ENCODE peak calls at places on chromosomes 5 and 9, in six cellular contexts. N is esophagus squamous epithelium, V is K562, M is tibial nerve, A is fibroblast of mammary gland, W is tibial artery. K is an unnamed sample.

GRCh38 chr5:69528015-69528414 is 32.0 kb upstream of the GTF2H2C start:
- DNase-seq in V (no peak), N (no peak), M (no peak), W (no peak), A (no peak), K (no peak)

GRCh38 chr9:20854444-20854843 is 170.4 kb downstream of the FOCAD start:
- DNase-seq in N (no peak), M (no peak), W (no peak), A (no peak), V (no peak), K (no peak)

GRCh38 chr5:40495172-40495699 is 184.5 kb upstream of the PTGER4 start:
- DNase-seq in N (no peak), A (no peak), M (no peak), W (no peak), V (no peak), K (no peak)

GRCh38 chr5:5418764-5419163 is 3.7 kb upstream of the ICE1 start:
- DNase-seq in A (no peak), M (no peak), N (no peak), V (no peak), W (no peak), K (no peak)

GRCh38 chr5:56183507-56183906 is 49.6 kb downstream of the ANKRD55 start:
- DNase-seq in A (peak; percentile 97), M (no peak), W (no peak), V (no peak), N (no peak), K (no peak)

GRCh38 chr9:96321515-96321914 is 19.5 kb upstream of the HSD17B3 start:
- DNase-seq in W (no peak), V (no peak), N (no peak), M (no peak), A (no peak), K (no peak)

GRCh38 chr5:80245986-80246781 is 9.7 kb downstream of the SERINC5 start:
- DNase-seq in W (no peak), V (no peak), A (peak; percentile 48), N (no peak), M (no peak), K (no peak)

GRCh38 chr5:107502711-107503110 is 168.0 kb downstream of the EFNA5 start:
- DNase-seq in V (no peak), M (no peak), W (no peak), N (no peak), A (no peak), K (no peak)

GRCh38 chr5:180636403-180637075 is 12.9 kb downstream of the FLT4 start:
- DNase-seq in W (no peak), A (peak; percentile 9), N (no peak), V (no peak), M (no peak), K (no peak)

GRCh38 chr9:129835860-129836223 is 584 bp downstream of the USP20 start:
- DNase-seq in M (no peak), N (no peak), W (no peak), V (peak; percentile 52), A (peak; percentile 25), K (no peak)

GRCh38 chr5:116374434-116374852 is 200.2 kb downstream of the SEMA6A start:
- DNase-seq in W (no peak), A (no peak), M (no peak), N (no peak), V (no peak), K (no peak)
- TF ChIP-seq CTCF in W (no peak), A (no peak), M (no peak), N (no peak), V (no peak), K (no peak)

DNA sequence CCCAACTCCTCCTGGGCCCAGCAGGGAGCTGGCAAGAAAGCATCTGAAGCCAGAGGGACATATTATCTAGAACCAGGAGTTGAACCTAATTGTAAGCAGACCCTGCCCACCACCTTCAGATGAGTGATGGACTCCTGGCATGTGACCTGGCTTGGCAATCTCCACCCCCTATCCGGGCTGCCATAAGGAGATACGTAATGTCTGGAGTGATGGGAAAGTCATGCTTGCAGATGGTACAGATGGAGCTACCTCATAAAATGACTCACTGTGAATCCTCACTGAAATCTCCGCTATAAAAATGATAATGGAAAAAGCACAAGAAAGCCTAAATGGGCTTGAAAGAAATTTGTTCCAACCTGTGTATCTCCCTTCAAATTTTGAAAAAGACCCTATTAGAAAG is 157.5 kb downstream of the DMRT2 start:
- DNase-seq in N (no peak), M (no peak), W (no peak), V (no peak), A (peak; percentile 92), K (no peak)
- TF ChIP-seq CTCF in N (no peak), M (no peak), W (no peak), V (no peak), A (no peak), K (no peak)

GRCh38 chr9:77885104-77885672 is 146.4 kb downstream of the GNAQ start:
- DNase-seq in M (no peak), A (no peak), N (no peak), V (no peak), W (no peak), K (no peak)
- TF ChIP-seq CTCF in M (no peak), A (no peak), N (no peak), V (no peak), W (no peak), K (no peak)

GRCh38 chr5:173984218-173984617 is 4.8 kb upstream of the C5orf47 start:
- DNase-seq in V (peak; percentile 46), M (no peak), N (no peak), W (no peak), A (peak; percentile 15), K (no peak)
- TF ChIP-seq CTCF in V (peak; percentile 64), M (no peak), N (no peak), W (no peak), A (peak; percentile 14), K (no peak)

DNA sequence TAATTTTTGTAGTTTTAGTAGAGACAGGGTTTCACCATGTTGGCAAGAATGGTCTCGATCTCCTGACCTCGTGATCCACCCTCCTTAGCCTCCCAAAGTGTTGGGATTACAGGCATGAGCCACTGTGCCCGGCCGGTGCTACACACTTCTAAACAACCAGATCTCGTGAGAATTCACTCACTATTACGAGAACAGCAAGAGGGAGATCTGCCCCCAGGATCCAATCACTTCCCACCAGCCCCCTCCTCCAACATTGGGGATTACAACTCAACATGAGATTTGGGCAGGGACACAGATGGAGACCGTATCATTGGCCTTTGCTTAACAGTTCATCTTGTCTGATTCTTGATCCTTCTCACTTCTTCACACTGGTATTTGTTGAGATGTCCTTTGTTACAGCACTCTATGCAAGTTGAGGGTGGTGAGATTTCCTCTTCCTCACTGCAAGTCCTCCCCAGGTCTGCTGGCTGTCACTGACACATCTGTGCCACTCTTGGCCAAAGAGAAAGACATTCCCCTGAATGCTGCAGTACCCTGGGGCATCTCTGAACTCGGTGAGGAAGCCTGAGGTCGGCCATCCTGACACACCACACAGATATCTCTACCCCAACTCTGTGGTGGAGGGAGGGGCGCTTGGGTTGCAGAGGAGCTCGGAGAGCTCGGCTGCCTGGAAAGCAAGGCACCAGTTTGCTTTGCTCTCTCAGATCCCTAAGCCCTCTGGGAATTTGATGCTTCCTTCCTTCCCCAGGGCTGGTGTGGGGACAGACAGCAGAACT is 4.2 kb upstream of the SUB1 start:
- DNase-seq in W (no peak), M (no peak), V (no peak), N (no peak), A (no peak), K (no peak)
- TF ChIP-seq CTCF in W (no peak), M (no peak), V (no peak), N (no peak), A (no peak), K (no peak)

GRCh38 chr5:144404021-144404420 is 233.3 kb downstream of the KCTD16 start:
- DNase-seq in W (no peak), A (no peak), V (no peak), N (no peak), M (no peak), K (no peak)
- TF ChIP-seq CTCF in W (no peak), A (no peak), V (no peak), N (no peak), M (no peak), K (no peak)

DNA sequence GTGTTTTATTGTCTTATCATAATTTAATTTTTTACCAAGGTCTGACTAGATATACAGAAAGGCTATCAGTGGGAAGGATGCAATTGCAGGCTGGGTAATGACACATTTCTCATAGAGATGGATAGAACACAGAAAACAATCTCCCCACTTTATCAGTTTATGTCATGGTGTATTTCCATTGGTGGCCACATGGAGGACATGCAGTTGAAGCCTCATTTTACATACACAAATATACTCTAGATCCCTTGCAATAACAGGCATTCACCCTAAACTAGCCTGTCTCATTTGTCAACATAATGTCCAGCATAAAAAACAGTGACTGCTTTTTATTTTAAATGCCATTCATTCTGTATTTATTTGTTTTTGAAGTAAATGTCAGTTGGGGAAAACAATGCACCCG is 526.3 kb downstream of the GABRG2 start:
- DNase-seq in W (no peak), V (peak; percentile 1), N (no peak), M (no peak), A (no peak), K (no peak)
- TF ChIP-seq CTCF in W (no peak), V (no peak), N (no peak), M (no peak), A (no peak), K (peak; percentile 4)

GRCh38 chr5:151463137-151464029 is 16.0 kb downstream of the SLC36A1 start:
- DNase-seq in N (no peak), V (no peak), W (no peak), A (no peak), M (no peak), K (no peak)
- TF ChIP-seq CTCF in N (no peak), V (no peak), W (no peak), A (peak; percentile 16), M (no peak), K (no peak)

GRCh38 chr5:111764019-111764418 is 7.0 kb upstream of the NREP start:
- DNase-seq in A (no peak), W (no peak), M (no peak), N (no peak), V (no peak), K (no peak)
- TF ChIP-seq CTCF in A (no peak), W (no peak), M (no peak), N (no peak), V (no peak), K (no peak)

K was measured in GM20000.